ENCODE peak calls at places on chromosomes 5 and 9, in ten cellular contexts. P, Q, F, K, M, U, Z, E, O and G are unnamed samples.

GRCh38 chr5:169778622-169779596 is 141.8 kb downstream of the DOCK2 start:
- DNase-seq in O (no peak), E (no peak), P (no peak), U (no peak), F (no peak), M (no peak), Q (peak; percentile 87), K (no peak), Z (no peak), G (no peak)

GRCh38 chr5:59640411-59640810 is 253.1 kb downstream of the PDE4D start:
- DNase-seq in O (no peak), Q (no peak), U (peak; percentile 18), E (no peak), M (peak; percentile 14), F (no peak), K (no peak), P (no peak), Z (no peak), G (no peak)

GRCh38 chr9:131559416-131560000 is 14.2 kb downstream of the PRRT1B start:
- DNase-seq in K (no peak), E (no peak), M (no peak), O (no peak), Q (no peak), U (no peak), F (no peak), Z (no peak), P (no peak), G (no peak)

GRCh38 chr9:69454327-69454726 is 129.3 kb downstream of the ENTREP1 start:
- DNase-seq in E (no peak), O (no peak), F (no peak), Z (no peak), Q (no peak), K (no peak), M (no peak), U (no peak), P (no peak), G (no peak)

GRCh38 chr5:125377151-125377550 is 630.7 kb upstream of the ZNF608 start:
- DNase-seq in Z (no peak), Q (no peak), E (no peak), F (no peak), O (no peak), K (no peak), P (no peak), U (no peak), M (no peak), G (no peak)

GRCh38 chr9:111993319-111993718 is 96.7 kb downstream of the UGCG start:
- DNase-seq in O (no peak), K (no peak), F (no peak), P (no peak), Q (no peak), U (no peak), M (no peak), E (no peak), Z (no peak), G (no peak)

GRCh38 chr5:111411321-111411720 is 101.0 kb downstream of the STARD4 start:
- DNase-seq in P (no peak), U (no peak), Q (no peak), K (no peak), Z (no peak), E (no peak), O (peak; percentile 49), M (no peak), F (no peak), G (peak; percentile 1)

GRCh38 chr5:862367-863243 is 11.8 kb upstream of the ZDHHC11 start:
- DNase-seq in E (no peak), M (peak; percentile 8), Z (no peak), K (no peak), P (no peak), O (peak; percentile 35), U (no peak), Q (no peak), F (no peak), G (no peak)

GRCh38 chr9:87567566-87567965 is 69.9 kb downstream of the DAPK1 start:
- DNase-seq in Z (no peak), M (no peak), P (no peak), U (no peak), K (no peak), Q (no peak), F (no peak), E (no peak), O (no peak), G (peak; percentile 68)

DNA sequence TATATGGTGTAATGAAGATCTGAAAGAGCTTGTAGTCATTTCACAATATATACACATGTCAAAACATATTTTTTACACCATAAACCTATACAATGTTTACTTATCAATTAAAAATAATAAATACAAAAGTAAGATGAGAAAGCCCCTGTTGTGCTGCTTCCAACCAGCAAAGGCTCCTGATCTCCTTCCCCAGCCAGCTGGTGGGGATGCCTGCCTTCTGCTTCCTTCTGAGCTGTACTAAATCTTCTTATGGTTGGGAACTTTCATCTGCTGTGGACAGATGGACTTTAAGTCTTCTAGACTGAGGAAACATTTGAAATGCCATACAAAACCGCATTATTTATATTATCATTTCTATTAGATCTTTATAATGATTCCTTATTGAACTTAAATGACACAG is 745.3 kb upstream of the CHD1 start:
- DNase-seq in U (no peak), K (no peak), O (no peak), F (no peak), E (no peak), P (no peak), M (no peak), Q (no peak), Z (peak; percentile 81), G (no peak)
- TF ChIP-seq CTCF in U (no peak), K (no peak), O (no peak), F (no peak), E (no peak), P (no peak), M (no peak), Q (no peak), Z (no peak), G (no peak)

GRCh38 chr9:99835142-99835541 is 13.5 kb downstream of the NR4A3 start:
- DNase-seq in P (no peak), M (no peak), U (no peak), Z (no peak), F (no peak), K (no peak), O (no peak), Q (no peak), E (no peak), G (no peak)
- H3K4me3 ChIP-seq in P (no peak overlapping the region), M (no peak overlapping the region), U (no peak overlapping the region), Z (no peak overlapping the region), F (no peak overlapping the region), K (no peak overlapping the region), O (no peak overlapping the region), Q (no peak overlapping the region), E (no peak overlapping the region), G (no peak overlapping the region)

GRCh38 chr5:134784241-134784920 is 25.8 kb downstream of the DDX46 start:
- DNase-seq in Z (no peak), E (no peak), M (no peak), U (no peak), Q (no peak), O (peak; percentile 33), F (no peak), K (no peak), P (no peak), G (no peak)
- TF ChIP-seq CTCF in Z (no peak), E (no peak), M (no peak), U (no peak), Q (peak; percentile 24), O (peak; percentile 39), F (peak; percentile 45), K (no peak), P (no peak), G (peak; percentile 42)

GRCh38 chr9:116260531-116260930 is 106.9 kb downstream of the PAPPA start:
- DNase-seq in F (no peak), M (no peak), U (no peak), E (no peak), Q (no peak), O (no peak), Z (no peak), P (no peak), K (no peak), G (no peak)
- H3K4me3 ChIP-seq in F (no peak overlapping the region), M (no peak overlapping the region), U (no peak overlapping the region), E (no peak overlapping the region), Q (no peak overlapping the region), O (no peak overlapping the region), Z (no peak overlapping the region), P (no peak overlapping the region), K (no peak overlapping the region), G (no peak overlapping the region)

GRCh38 chr5:55982957-55983381 is 11.8 kb downstream of the IL6ST start:
- DNase-seq in P (no peak), O (no peak), K (no peak), U (no peak), Q (no peak), E (peak; percentile 50), F (no peak), Z (no peak), M (no peak), G (no peak)
- TF ChIP-seq CTCF in P (peak; percentile 15), O (no peak), K (no peak), U (peak; percentile 31), Q (peak; percentile 14), E (no peak), F (peak; percentile 24), Z (no peak), M (no peak), G (peak; percentile 21)

DNA sequence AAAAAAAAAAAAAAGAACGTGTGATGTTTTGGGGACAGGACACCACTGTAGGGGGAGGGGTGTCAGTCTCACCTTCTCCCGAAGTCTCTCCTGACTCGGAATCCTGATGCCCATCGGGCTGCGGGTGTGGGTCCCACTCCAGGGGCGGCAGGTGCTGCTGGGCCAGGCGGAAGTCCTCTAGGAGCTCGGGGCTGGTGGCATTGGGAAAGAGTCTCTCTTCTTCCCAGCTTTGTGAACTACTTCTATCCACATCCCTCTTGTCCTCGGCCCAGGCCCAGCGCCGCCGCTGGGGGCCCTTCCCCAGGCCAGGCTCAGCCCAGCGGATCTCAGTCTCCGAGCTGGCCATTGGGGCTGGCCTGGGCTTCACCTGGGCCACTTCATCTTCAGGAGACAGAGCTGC is 6.8 kb downstream of the AKNA start:
- DNase-seq in U (no peak), F (no peak), M (no peak), Q (no peak), K (no peak), P (no peak), Z (no peak), E (no peak), O (no peak), G (no peak)
- H3K4me3 ChIP-seq in U (no peak overlapping the region), F (no peak overlapping the region), M (no peak overlapping the region), Q (no peak overlapping the region), K (no peak overlapping the region), P (no peak overlapping the region), Z (no peak overlapping the region), E (no peak overlapping the region), O (no peak overlapping the region), G (no peak overlapping the region)

DNA sequence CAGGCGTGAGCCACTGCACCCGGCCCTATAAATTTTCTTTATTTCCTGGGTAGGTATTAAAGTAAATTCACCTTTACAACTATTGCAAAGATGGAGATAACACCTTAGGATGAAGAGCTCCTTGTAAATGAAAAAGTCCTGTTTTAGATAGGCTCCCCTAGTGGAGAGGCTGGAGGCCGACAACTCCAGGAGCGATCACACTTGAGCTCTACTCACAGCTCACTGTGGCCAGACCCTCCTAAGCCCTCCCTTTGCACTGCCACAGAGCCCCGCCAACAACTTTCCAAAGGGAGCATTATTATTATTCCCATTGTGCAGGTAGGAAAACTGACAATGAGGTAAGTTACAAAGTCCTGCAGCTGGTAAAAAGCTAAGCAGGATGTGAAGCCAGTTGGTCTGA is 139.1 kb upstream of the ERCC6L2 start:
- DNase-seq in U (no peak), O (no peak), F (no peak), E (no peak), Z (peak; percentile 43), P (no peak), Q (no peak), M (no peak), K (no peak), G (no peak)
- TF ChIP-seq CTCF in U (peak; percentile 12), O (peak; percentile 22), F (peak; percentile 52), E (peak; percentile 20), Z (peak; percentile 70), P (peak; percentile 49), Q (peak; percentile 33), M (no peak), K (no peak), G (peak; percentile 48)